ENCODE peak calls at places on chromosomes 2 and 18, in six cellular contexts. V, F, H, S, R and A are unnamed samples.

GRCh38 chr2:169877406-169877805 is 50.2 kb downstream of the UBR3 start:
- DNase-seq in V (no peak), F (no peak), H (peak), S (no peak), R (no peak), A (peak)

GRCh38 chr2:191152841-191153240 is 2.0 kb upstream of the STAT4 start:
- DNase-seq in V (no peak), F (no peak), H (no peak), S (no peak), R (no peak), A (peak)

GRCh38 chr18:36828157-36828629 is 609 bp downstream of the TPGS2 start:
- DNase-seq in V (no peak), F (peak), H (no peak), S (no peak), R (peak), A (peak)

GRCh38 chr2:2664989-2665833 is 334.1 kb upstream of the MYT1L start:
- DNase-seq in V (peak), F (no peak), H (no peak), S (no peak), R (no peak), A (no peak)

GRCh38 chr2:64978514-64979268 is 10.5 kb upstream of the SLC1A4 start:
- DNase-seq in V (no peak), F (no peak), H (no peak), S (no peak), R (no peak), A (peak)

GRCh38 chr2:99663641-99664040 is 173.8 kb upstream of the REV1 start:
- DNase-seq in V (no peak), F (no peak), H (no peak), S (no peak), R (no peak), A (no peak)

GRCh38 chr2:235350234-235350633 is 143.6 kb upstream of the AGAP1 start:
- DNase-seq in V (no peak), F (no peak), H (no peak), S (no peak), R (no peak), A (no peak)

GRCh38 chr2:16208921-16209320 is 268.6 kb downstream of the MYCN start:
- DNase-seq in V (no peak), F (no peak), H (no peak), S (no peak), R (no peak), A (no peak)

GRCh38 chr2:24015562-24016375 is 5.9 kb downstream of the MFSD2B start:
- DNase-seq in V (peak), F (no peak), H (peak), S (no peak), R (peak), A (peak)

GRCh38 chr2:164717000-164717597 is 95.8 kb upstream of the GRB14 start:
- DNase-seq in V (no peak), F (no peak), H (no peak), S (no peak), R (no peak), A (peak)

GRCh38 chr18:26104037-26104436 is 13.6 kb upstream of the SS18 start:
- DNase-seq in V (no peak), F (no peak), H (no peak), S (no peak), R (no peak), A (no peak)

GRCh38 chr2:127561371-127561770 is 25.9 kb downstream of the MYO7B start:
- DNase-seq in V (no peak), F (no peak), H (no peak), S (no peak), R (no peak), A (no peak)

GRCh38 chr2:108383146-108383830 is 5.5 kb downstream of the SULT1C4 start:
- DNase-seq in V (no peak), F (no peak), H (no peak), S (no peak), R (no peak), A (no peak)

GRCh38 chr18:77110400-77110799 is 22.2 kb downstream of the MBP start:
- DNase-seq in V (no peak), F (peak), H (no peak), S (no peak), R (no peak), A (no peak)
- H3K27ac ChIP-seq in V (no peak), F (no peak), H (no peak), S (no peak), R (no peak), A (no peak)

GRCh38 chr2:196515041-196515440 is 124.5 kb upstream of the CCDC150 start:
- DNase-seq in V (no peak), F (no peak), H (no peak), S (no peak), R (no peak), A (no peak)
- TF ChIP-seq CTCF in V (no peak), F (no peak), H (no peak), S (no peak), R (no peak), A (no peak)

GRCh38 chr2:179861027-179861776 is at the start of gene ZNF385B:
- DNase-seq in V (no peak), F (peak), H (peak), S (peak), R (peak), A (peak)

GRCh38 chr2:179859523-179859922 is 1.9 kb downstream of the ZNF385B start:
- DNase-seq in V (no peak), F (no peak), H (no peak), S (no peak), R (no peak), A (no peak)

GRCh38 chr2:179860255-179861026 is 971 bp downstream of the ZNF385B start:
- DNase-seq in V (no peak), F (no peak), H (peak), S (peak), R (peak), A (no peak)

GRCh38 chr2:179861777-179862117 is 335 bp upstream of the ZNF385B start:
- DNase-seq in V (no peak), F (no peak), H (no peak), S (no peak), R (no peak), A (peak)

DNA sequence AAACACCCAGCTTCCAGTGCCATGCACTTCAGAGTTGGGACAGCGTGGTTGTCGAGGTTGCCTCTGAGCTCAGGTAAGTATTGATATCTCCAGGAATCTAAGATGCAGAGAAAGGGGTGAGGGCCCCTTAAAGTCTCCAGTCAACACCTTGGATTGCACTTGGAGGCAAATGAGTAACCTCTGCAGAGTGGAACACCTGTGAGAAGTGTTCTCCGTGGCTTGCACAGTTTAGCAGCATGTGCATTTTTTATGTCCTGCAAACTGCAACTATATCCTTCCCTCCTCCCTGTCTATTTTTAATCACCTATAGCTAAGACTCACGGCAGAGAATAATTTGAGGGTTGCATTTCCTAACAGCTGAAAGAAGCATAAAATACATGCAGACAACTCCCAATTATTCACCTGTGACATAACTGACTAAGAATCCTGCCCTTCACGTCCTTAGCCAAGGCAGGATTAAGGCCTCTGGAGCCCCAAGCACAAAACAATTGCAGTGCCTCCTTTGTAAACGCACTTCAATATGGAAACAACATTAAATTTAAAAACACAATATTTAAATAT is 1.6 kb upstream of the ZNF385B start:
- DNase-seq in V (no peak), F (no peak), H (no peak), S (no peak), R (no peak), A (no peak)
- H3K27ac ChIP-seq in V (no peak), F (no peak), H (no peak), S (no peak), R (no peak), A (no peak)

GRCh38 chr2:58110765-58111164 is 64.2 kb downstream of the VRK2 start:
- DNase-seq in V (no peak), F (no peak), H (no peak), S (no peak), R (no peak), A (no peak)
- TF ChIP-seq CTCF in V (no peak), F (no peak), H (no peak), S (no peak), R (no peak), A (no peak)

GRCh38 chr2:96771792-96772618 is 11.3 kb downstream of the CNNM4 start:
- DNase-seq in V (no peak), F (peak), H (no peak), S (no peak), R (peak), A (no peak)

GRCh38 chr2:96767135-96767871 is 6.6 kb downstream of the CNNM4 start:
- DNase-seq in V (no peak), F (no peak), H (no peak), S (no peak), R (no peak), A (no peak)

GRCh38 chr2:96768083-96768561 is 7.4 kb downstream of the CNNM4 start:
- DNase-seq in V (no peak), F (no peak), H (no peak), S (peak), R (peak), A (no peak)

GRCh38 chr2:96770451-96770850 is 9.7 kb downstream of the CNNM4 start:
- DNase-seq in V (no peak), F (no peak), H (no peak), S (no peak), R (no peak), A (no peak)

DNA sequence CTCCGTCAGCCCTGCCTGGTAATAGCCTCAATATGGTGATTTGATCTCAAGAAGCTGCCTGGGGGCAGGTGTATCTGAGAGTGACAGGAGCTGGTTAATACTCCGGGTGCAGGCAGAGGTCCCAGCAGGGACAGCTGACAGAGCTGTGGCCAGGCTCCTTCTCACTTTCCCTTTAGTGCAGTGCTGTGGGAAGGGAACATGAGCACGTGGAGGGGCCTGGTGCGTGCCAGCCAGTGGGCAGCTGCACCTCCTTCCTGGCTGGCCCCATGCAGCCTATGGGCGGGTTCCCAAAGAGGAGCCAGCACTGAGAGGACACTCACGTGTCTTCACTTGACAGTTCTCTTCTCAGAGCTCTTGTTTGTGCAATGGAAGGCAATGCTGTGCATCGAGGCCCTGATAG is 9.1 kb downstream of the CNNM4 start:
- DNase-seq in V (no peak), F (peak), H (peak), S (peak), R (no peak), A (no peak)
- H3K27ac ChIP-seq in V (no peak), F (no peak), H (no peak), S (no peak), R (no peak), A (no peak)

GRCh38 chr2:232444409-232445148 is 11.4 kb upstream of the ALPI start:
- DNase-seq in V (peak), F (no peak), H (peak), S (peak), R (peak), A (peak)
- TF ChIP-seq CTCF in V (peak), F (peak), H (peak), S (peak), R (peak), A (peak)